ENCODE peak calls at places on chromosomes 2 and 18, in nine cellular contexts. E is cardiac fibroblast, Z is heart right ventricle, G is right lobe of liver, R is left lung, P is fibroblast of the aortic adventitia, U is IMR-90, K is body of pancreas, C is fibroblast of pulmonary artery. Y is an unnamed sample.

GRCh38 chr2:21427606-21428005 is 303.8 kb downstream of the TDRD15 start:
- DNase-seq in E (no peak), Z (no peak), G (no peak), R (no peak), P (no peak), U (no peak), K (no peak), C (no peak), Y (no peak)

GRCh38 chr2:129799036-129799958 is 180.2 kb upstream of the RAB6C start:
- DNase-seq in E (no peak), Z (no peak), G (no peak), R (no peak), P (no peak), U (no peak), K (no peak), C (no peak), Y (no peak)

GRCh38 chr2:165902929-165903328 is 50.6 kb downstream of the TTC21B start:
- DNase-seq in E (peak), Z (no peak), G (no peak), R (no peak), P (peak), U (peak), K (no peak), C (peak), Y (peak)

GRCh38 chr2:60806988-60807681 is 51.1 kb downstream of the PAPOLG start:
- DNase-seq in E (peak), Z (no peak), G (peak), R (no peak), P (peak), U (peak), K (no peak), C (peak), Y (peak)

GRCh38 chr2:12725238-12726187 is 8.8 kb downstream of the TRIB2 start:
- DNase-seq in E (no peak), Z (no peak), G (peak), R (no peak), P (no peak), U (no peak), K (no peak), C (no peak), Y (peak)

GRCh38 chr2:199940373-199940772 is 14.9 kb downstream of the TYW5 start:
- DNase-seq in E (peak), Z (no peak), G (no peak), R (no peak), P (peak), U (peak), K (no peak), C (peak), Y (peak)

GRCh38 chr2:196479350-196479749 is 160.2 kb upstream of the CCDC150 start:
- DNase-seq in E (peak), Z (no peak), G (no peak), R (no peak), P (peak), U (peak), K (no peak), C (peak), Y (no peak)

GRCh38 chr2:114354199-114354598 is 88.2 kb upstream of the DPP10 start:
- DNase-seq in E (no peak), Z (no peak), G (no peak), R (no peak), P (no peak), U (no peak), K (no peak), C (no peak), Y (no peak)

GRCh38 chr2:11829324-11829946 is 83.0 kb downstream of the LPIN1 start:
- DNase-seq in E (peak), Z (peak), G (peak), R (no peak), P (peak), U (peak), K (peak), C (peak), Y (peak)

GRCh38 chr2:171317492-171318125 is 116.2 kb downstream of the METTL8 start:
- DNase-seq in E (no peak), Z (no peak), G (no peak), R (no peak), P (no peak), U (no peak), K (no peak), C (no peak), Y (no peak)

GRCh38 chr2:132669854-132670103 is 226 bp downstream of the LYPD1 start:
- DNase-seq in E (no peak), Z (no peak), G (no peak), R (no peak), P (no peak), U (no peak), K (no peak), C (no peak), Y (no peak)
- H3K4me3 ChIP-seq in E (peak), Z (peak), G (peak), R (peak), P (peak), U (peak), K (no peak), C (peak), Y (no peak)

DNA sequence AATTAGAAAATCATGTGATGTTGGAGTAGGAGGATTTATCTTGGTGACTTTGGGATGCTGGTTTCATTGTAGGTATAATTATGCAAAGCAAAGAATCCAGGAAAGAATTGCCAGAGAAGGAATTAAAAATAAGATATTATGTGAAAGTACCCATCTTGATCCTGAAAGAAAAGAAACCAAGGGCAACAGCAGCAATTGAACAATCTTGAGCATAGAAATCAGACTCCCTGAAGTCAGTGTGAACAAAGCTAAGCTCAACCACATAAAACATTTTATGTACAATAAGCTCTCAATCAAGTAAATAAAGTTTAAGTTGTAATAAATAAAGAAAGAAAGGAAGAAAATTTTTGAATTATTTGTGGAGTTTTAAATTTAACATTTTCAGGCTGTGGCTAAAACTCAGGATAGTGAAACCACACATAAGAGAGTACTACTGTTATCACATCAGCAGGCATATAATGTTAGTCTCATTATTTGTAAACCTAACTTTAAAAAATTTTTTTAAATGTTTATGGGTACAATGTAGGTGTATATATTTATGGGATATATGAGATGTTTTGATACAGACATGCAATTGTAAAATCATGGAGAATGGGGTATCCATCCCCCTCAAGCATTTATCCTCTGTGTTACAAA is 32.8 kb upstream of the GPR55 start:
- DNase-seq in E (no peak), Z (no peak), G (no peak), R (no peak), P (no peak), U (no peak), K (no peak), C (no peak), Y (peak)
- H3K4me3 ChIP-seq in E (peak), Z (peak), G (peak), R (peak), P (peak), U (peak), K (no peak), C (peak), Y (peak)

GRCh38 chr2:46286715-46287114 is 10.5 kb upstream of the EPAS1 start:
- DNase-seq in E (no peak), Z (no peak), G (no peak), R (no peak), P (no peak), U (no peak), K (no peak), C (no peak), Y (no peak)
- H3K4me3 ChIP-seq in E (no peak), Z (no peak), G (no peak), R (no peak), P (no peak), U (no peak), K (no peak), C (no peak), Y (no peak)

GRCh38 chr18:23357992-23358594 is 95.0 kb upstream of the RIOK3 start:
- DNase-seq in E (peak), Z (peak), G (peak), R (no peak), P (peak), U (no peak), K (peak), C (peak), Y (no peak)
- H3K4me3 ChIP-seq in E (no peak), Z (no peak), G (peak), R (no peak), P (no peak), U (no peak), K (no peak), C (no peak), Y (peak)

DNA sequence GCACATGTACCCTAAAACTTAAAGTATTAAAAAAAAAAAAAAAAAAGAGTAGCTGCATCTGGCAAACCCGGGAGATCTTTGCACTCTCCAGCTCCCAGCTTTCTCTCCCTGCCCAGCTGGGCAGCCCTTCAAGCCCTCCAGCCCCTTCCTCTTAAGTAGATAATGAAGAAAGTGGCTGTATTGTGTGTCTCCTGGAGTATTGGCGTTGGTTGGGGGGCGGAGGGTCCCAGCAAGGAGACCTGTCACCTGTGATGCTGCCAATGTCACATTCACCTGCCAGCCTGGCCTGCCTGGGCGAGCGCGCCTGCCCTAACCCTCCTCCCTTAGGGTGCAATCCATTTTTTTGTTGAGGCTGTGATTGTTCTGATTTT is 2.0 kb downstream of the C2orf72 start:
- DNase-seq in E (no peak), Z (no peak), G (no peak), R (no peak), P (no peak), U (no peak), K (no peak), C (no peak), Y (no peak)
- H3K4me3 ChIP-seq in E (no peak), Z (no peak), G (peak), R (no peak), P (no peak), U (no peak), K (no peak), C (no peak), Y (no peak)

GRCh38 chr2:42060718-42061619 is 13.1 kb downstream of the PKDCC start:
- DNase-seq in E (peak), Z (peak), G (no peak), R (no peak), P (peak), U (peak), K (no peak), C (peak), Y (no peak)

GRCh38 chr2:42060028-42060427 is 12.2 kb downstream of the PKDCC start:
- DNase-seq in E (no peak), Z (no peak), G (no peak), R (no peak), P (no peak), U (no peak), K (no peak), C (no peak), Y (no peak)

GRCh38 chr2:42059261-42059898 is 11.6 kb downstream of the PKDCC start:
- DNase-seq in E (no peak), Z (no peak), G (no peak), R (no peak), P (no peak), U (no peak), K (no peak), C (no peak), Y (no peak)

GRCh38 chr2:42063383-42064171 is 15.8 kb downstream of the PKDCC start:
- DNase-seq in E (peak), Z (no peak), G (no peak), R (no peak), P (peak), U (peak), K (no peak), C (peak), Y (no peak)

DNA sequence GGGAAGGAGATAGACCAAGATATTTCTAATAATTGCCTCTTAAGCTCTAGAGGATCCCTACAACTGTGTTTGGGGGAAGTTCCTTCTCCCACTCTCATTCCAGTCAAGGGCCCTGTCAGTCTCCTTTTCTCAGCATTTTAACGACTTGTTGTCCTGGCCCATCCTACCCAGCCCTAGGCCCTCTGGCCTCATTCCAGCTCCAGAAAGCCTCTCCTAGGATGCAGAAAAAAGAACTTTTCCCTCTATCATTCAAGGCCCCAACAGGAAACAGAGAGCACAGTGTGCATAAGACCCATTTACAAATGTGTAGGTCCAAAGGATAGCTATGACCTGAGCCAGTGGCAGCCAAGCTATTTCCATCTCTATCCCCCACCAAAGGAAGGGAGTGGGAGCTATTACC is 14.0 kb downstream of the PKDCC start:
- DNase-seq in E (no peak), Z (no peak), G (no peak), R (no peak), P (no peak), U (no peak), K (no peak), C (no peak), Y (no peak)
- H3K4me3 ChIP-seq in E (no peak), Z (no peak), G (no peak), R (no peak), P (no peak), U (no peak), K (no peak), C (no peak), Y (no peak)

DNA sequence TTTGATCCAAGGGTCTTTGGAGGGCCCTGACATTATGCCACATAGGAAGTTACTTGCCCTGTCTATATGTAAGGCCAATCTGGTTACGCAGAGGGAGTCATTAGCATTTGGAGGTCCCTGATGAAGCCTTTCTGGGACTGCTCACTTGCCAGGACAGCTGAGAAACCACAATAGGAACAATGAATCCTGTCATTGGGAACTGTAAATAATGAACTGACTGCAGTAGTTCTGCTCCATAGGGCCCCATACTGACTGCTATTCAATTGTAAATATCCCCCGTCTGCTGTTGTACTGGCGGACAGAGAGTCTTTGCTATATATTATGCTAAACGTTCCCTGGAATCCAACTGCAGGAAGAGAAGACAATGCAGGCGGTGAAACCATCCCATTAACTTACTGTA is 149.4 kb upstream of the DCC start:
- DNase-seq in E (no peak), Z (no peak), G (no peak), R (no peak), P (no peak), U (no peak), K (no peak), C (no peak), Y (no peak)
- H3K4me3 ChIP-seq in E (no peak), Z (no peak), G (no peak), R (no peak), P (no peak), U (no peak), K (no peak), C (no peak), Y (no peak)